ENCODE peak calls at places on chromosomes 12 and 14, in four cellular contexts. M is pancreas, K is cardiac muscle cell, T is brain microvascular endothelial cell. I is an unnamed sample.

GRCh38 chr12:120474092-120474960 is 4.8 kb upstream of the SRSF9 start:
- DNase-seq in M (no peak), K (no peak), T (peak; percentile 66), I (no peak)

GRCh38 chr12:126191037-126191891 is 1126.0 kb downstream of the AACS start:
- DNase-seq in M (peak; percentile 88), K (peak; percentile 46), T (no peak), I (no peak)

GRCh38 chr12:116780942-116781341 is 42.8 kb downstream of the RNFT2 start:
- DNase-seq in M (no peak), K (no peak), T (no peak), I (no peak)

GRCh38 chr12:3206536-3207072 is 129.4 kb downstream of the TSPAN9 start:
- DNase-seq in M (no peak), K (no peak), T (no peak), I (peak; percentile 82)

GRCh38 chr12:57609091-57609780 is 2.0 kb upstream of the ARHGEF25 start:
- DNase-seq in M (no peak), K (no peak), T (no peak), I (peak; percentile 54)

GRCh38 chr12:104480826-104481457 is 24.2 kb downstream of the CHST11 start:
- DNase-seq in M (no peak), K (no peak), T (peak; percentile 90), I (no peak)

GRCh38 chr12:32644455-32644854 is 34.6 kb upstream of the DNM1L start:
- DNase-seq in M (no peak), K (no peak), T (peak; percentile 59), I (no peak)

GRCh38 chr14:31510222-31510621 is 22.4 kb upstream of the GPR33 start:
- DNase-seq in M (no peak), K (peak; percentile 20), T (no peak), I (no peak)

GRCh38 chr14:78170203-78170602 is at the start of gene NRXN3:
- DNase-seq in M (no peak), K (peak; percentile 66), T (no peak), I (peak; percentile 51)

GRCh38 chr12:19867970-19868369 is 428.7 kb downstream of the AEBP2 start:
- DNase-seq in M (no peak), K (no peak), T (no peak), I (no peak)

GRCh38 chr12:30896461-30896860 is 30.1 kb upstream of the TSPAN11 start:
- DNase-seq in M (no peak), K (no peak), T (no peak), I (no peak)

GRCh38 chr14:33671556-33671955 is 279.3 kb downstream of the EGLN3 start:
- DNase-seq in M (no peak), K (no peak), T (no peak), I (no peak)

GRCh38 chr12:113244015-113244983 is 23.0 kb downstream of the TPCN1 start:
- DNase-seq in M (peak; percentile 89), K (no peak), T (no peak), I (no peak)

GRCh38 chr12:57046392-57046791 is 3.5 kb downstream of the MYO1A start:
- DNase-seq in M (no peak), K (no peak), T (no peak), I (no peak)

GRCh38 chr14:97719043-97719442 is 921.9 kb downstream of the VRK1 start:
- DNase-seq in M (no peak), K (no peak), T (no peak), I (no peak)

GRCh38 chr12:53867216-53868012 is 71.2 kb upstream of the HOXC13 start:
- DNase-seq in M (no peak), K (no peak), T (no peak), I (no peak)

GRCh38 chr12:84605988-84606387 is 306.6 kb downstream of the SLC6A15 start:
- DNase-seq in M (no peak), K (no peak), T (no peak), I (no peak)

GRCh38 chr12:61991663-61992062 is 268.5 kb upstream of the USP15 start:
- DNase-seq in M (no peak), K (no peak), T (no peak), I (no peak)

GRCh38 chr14:60061371-60061770 is 30.4 kb upstream of the PCNX4 start:
- DNase-seq in M (no peak), K (no peak), T (no peak), I (no peak)

GRCh38 chr14:58992935-58993334 is 195.5 kb upstream of the DAAM1 start:
- DNase-seq in M (no peak), K (no peak), T (no peak), I (no peak)

GRCh38 chr12:117377758-117378157 is 16.3 kb upstream of the NOS1 start:
- DNase-seq in M (no peak), K (no peak), T (no peak), I (no peak)

GRCh38 chr14:71116206-71117122 is 209.2 kb downstream of the PCNX1 start:
- DNase-seq in M (no peak), K (no peak), T (no peak), I (no peak)

GRCh38 chr12:52531563-52532300 is 11.5 kb upstream of the KRT5 start:
- DNase-seq in M (no peak), K (no peak), T (no peak), I (no peak)

GRCh38 chr14:54366726-54367707 is 29.8 kb upstream of the CDKN3 start:
- DNase-seq in M (peak; percentile 9), K (peak; percentile 75), T (peak; percentile 63), I (peak; percentile 75)

GRCh38 chr12:52867152-52867551 is 18.4 kb upstream of the KRT78 start:
- DNase-seq in M (no peak), K (no peak), T (no peak), I (no peak)

GRCh38 chr12:106598003-106598402 is 15.2 kb downstream of the RFX4 start:
- DNase-seq in M (no peak), K (no peak), T (no peak), I (no peak)

GRCh38 chr14:34498684-34499412 is 36.8 kb upstream of the SPTSSA start:
- DNase-seq in M (no peak), K (peak; percentile 28), T (no peak), I (peak; percentile 45)

GRCh38 chr12:57621497-57622292 is 10.5 kb downstream of the ARHGEF25 start:
- DNase-seq in M (peak; percentile 48), K (peak; percentile 79), T (no peak), I (peak; percentile 71)

GRCh38 chr14:31045501-31046080 is 19.4 kb upstream of the STRN3 start:
- DNase-seq in M (no peak), K (no peak), T (no peak), I (no peak)

GRCh38 chr12:63354919-63355318 is 203.9 kb upstream of the AVPR1A start:
- DNase-seq in M (no peak), K (no peak), T (no peak), I (no peak)

GRCh38 chr12:105704788-105705187 is 374.3 kb downstream of the C12orf75 start:
- DNase-seq in M (no peak), K (peak; percentile 44), T (no peak), I (no peak)

GRCh38 chr14:54098536-54098935 is 141.9 kb upstream of the BMP4 start:
- DNase-seq in M (no peak), K (no peak), T (no peak), I (no peak)

GRCh38 chr12:120234643-120235368 is 30.7 kb downstream of the PXN start:
- DNase-seq in M (peak; percentile 88), K (peak; percentile 45), T (peak; percentile 98), I (peak; percentile 85)

GRCh38 chr12:57148469-57149308 is 1.3 kb upstream of the LRP1-AS start:
- DNase-seq in M (no peak), K (no peak), T (no peak), I (no peak)

GRCh38 chr14:27134200-27134599 is 536.4 kb upstream of the NOVA1 start:
- DNase-seq in M (no peak), K (no peak), T (no peak), I (no peak)
- TF ChIP-seq CTCF in M (no peak), K (no peak), T (no peak), I (no peak)

GRCh38 chr12:132447731-132448452 is 42.1 kb upstream of the FBRSL1 start:
- DNase-seq in M (no peak), K (no peak), T (no peak), I (no peak)
- H3K27me3 ChIP-seq in M (no peaks in the 10 kb centered on the region), K (peaks cover 7% of the 10 kb centered on the region), T (peaks cover 17% of the 10 kb centered on the region), I (no peaks in the 10 kb centered on the region)

DNA sequence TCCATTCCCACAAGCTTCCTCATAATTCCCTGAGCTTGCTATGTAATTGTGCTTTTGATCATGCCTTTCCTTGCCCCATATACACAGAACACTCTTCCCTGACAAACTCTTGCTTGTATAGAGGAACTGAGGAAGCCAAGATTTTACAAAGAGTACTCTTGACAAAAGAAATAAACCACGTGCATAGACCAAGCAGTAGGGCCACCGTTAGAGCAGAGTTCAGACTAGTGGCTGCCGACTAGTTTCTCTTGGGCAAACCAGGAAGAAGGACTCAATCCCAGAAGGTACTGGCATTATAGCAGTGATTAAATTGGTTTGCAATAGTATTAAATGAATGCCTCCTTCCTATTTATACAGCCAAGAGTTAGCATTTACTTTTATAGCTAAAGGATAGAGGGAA is 146.1 kb downstream of the RAD51B start:
- DNase-seq in M (no peak), K (no peak), T (no peak), I (peak; percentile 18)
- H3K27ac ChIP-seq in M (no peak overlapping the region), K (no peak overlapping the region), T (no peak overlapping the region), I (peak overlapping the region; percentile 2)

GRCh38 chr14:105398044-105398725 is at the start of gene TEX22:
- DNase-seq in M (peak; percentile 76), K (peak; percentile 91), T (peak; percentile 52), I (peak; percentile 91)
- TF ChIP-seq CTCF in M (no peak), K (peak; percentile 4), T (peak; percentile 18), I (peak; percentile 40)

I was measured in WERI-Rb-1.